ENCODE peak calls at places on chromosome 19, in eight cellular contexts. R is colonic mucosa, I is HCT116, C is lower lobe of right lung, H is right lobe of liver, W is tibial nerve, G is AG10803, D is fibroblast of lung. M is an unnamed sample.

GRCh38 chr19:21430674-21431073 is 33.7 kb downstream of the ZNF493 start:
- DNase-seq in H (no peak), C (no peak), R (no peak), I (no peak), D (no peak), G (no peak), W (no peak), M (no peak)

GRCh38 chr19:46755077-46755852 is 9.0 kb upstream of the STRN4 start:
- DNase-seq in C (peak; percentile 56), H (no peak), D (peak; percentile 88), W (no peak), I (no peak), G (peak; percentile 64), R (no peak), M (no peak)

GRCh38 chr19:34217952-34218817 is 36.2 kb upstream of the GARRE1 start:
- DNase-seq in W (peak; percentile 36), C (no peak), D (peak; percentile 94), G (peak; percentile 96), I (no peak), R (peak; percentile 45), H (no peak), M (no peak)

GRCh38 chr19:52007436-52007804 is 591 bp downstream of the ZNF615 start:
- DNase-seq in W (peak; percentile 6), H (no peak), I (no peak), R (no peak), G (peak; percentile 5), C (no peak), D (no peak), M (no peak)

GRCh38 chr19:52724701-52725514 is 9.9 kb downstream of the ZNF611 start:
- DNase-seq in H (no peak), R (no peak), C (no peak), G (no peak), W (no peak), I (no peak), D (no peak), M (no peak)

GRCh38 chr19:2210987-2211740 is 25.0 kb downstream of the PLEKHJ1 start:
- DNase-seq in I (no peak), G (no peak), C (no peak), D (no peak), W (no peak), R (no peak), H (no peak), M (no peak)

GRCh38 chr19:50792246-50792851 is 2.1 kb downstream of the ACP4 start:
- DNase-seq in W (no peak), H (no peak), R (no peak), G (no peak), D (no peak), I (no peak), C (no peak), M (no peak)

GRCh38 chr19:782195-783043 is 14.8 kb upstream of the PTBP1 start:
- DNase-seq in I (no peak), C (no peak), D (peak; percentile 33), G (peak; percentile 79), H (no peak), R (no peak), W (no peak), M (no peak)

GRCh38 chr19:3606690-3607289 is at the start of gene TBXA2R:
- DNase-seq in C (peak; percentile 75), H (peak; percentile 78), W (peak; percentile 82), G (peak; percentile 53), D (peak; percentile 48), R (peak; percentile 80), I (peak; percentile 19), M (no peak)

GRCh38 chr19:1047696-1048147 is 7.8 kb downstream of the ABCA7 start:
- DNase-seq in I (no peak), W (no peak), C (no peak), G (no peak), D (no peak), R (peak; percentile 42), H (no peak), M (no peak)

GRCh38 chr19:8575467-8575997 is 1.7 kb downstream of the MYO1F start:
- DNase-seq in D (peak; percentile 22), W (no peak), I (no peak), H (no peak), C (no peak), G (peak; percentile 39), R (peak; percentile 40), M (no peak)

GRCh38 chr19:34228762-34229161 is 25.6 kb upstream of the GARRE1 start:
- DNase-seq in R (no peak), W (no peak), C (no peak), I (no peak), H (no peak), D (no peak), G (no peak), M (no peak)

GRCh38 chr19:31413353-31413752 is 64.1 kb upstream of the TSHZ3 start:
- DNase-seq in C (no peak), D (no peak), R (no peak), W (no peak), H (no peak), I (no peak), G (no peak), M (no peak)

GRCh38 chr19:9939301-9939913 is 3.1 kb upstream of the OLFM2 start:
- DNase-seq in C (no peak), R (no peak), D (peak; percentile 39), H (no peak), I (no peak), G (peak; percentile 34), W (no peak), M (no peak)

GRCh38 chr19:48815870-48816501 is 5.2 kb upstream of the BCAT2 start:
- DNase-seq in D (no peak), H (no peak), C (no peak), G (peak; percentile 45), R (no peak), I (no peak), W (no peak), M (no peak)

GRCh38 chr19:48814895-48815294 is 4.1 kb upstream of the BCAT2 start:
- DNase-seq in R (no peak), H (no peak), C (no peak), I (no peak), W (no peak), D (no peak), G (no peak), M (no peak)

GRCh38 chr19:48813123-48813911 is 2.5 kb upstream of the BCAT2 start:
- DNase-seq in W (no peak), H (no peak), G (no peak), R (no peak), D (no peak), I (no peak), C (no peak), M (no peak)

GRCh38 chr19:48810151-48810550 is 678 bp downstream of the BCAT2 start:
- DNase-seq in W (no peak), D (no peak), C (no peak), H (no peak), R (no peak), G (no peak), I (no peak), M (no peak)

DNA sequence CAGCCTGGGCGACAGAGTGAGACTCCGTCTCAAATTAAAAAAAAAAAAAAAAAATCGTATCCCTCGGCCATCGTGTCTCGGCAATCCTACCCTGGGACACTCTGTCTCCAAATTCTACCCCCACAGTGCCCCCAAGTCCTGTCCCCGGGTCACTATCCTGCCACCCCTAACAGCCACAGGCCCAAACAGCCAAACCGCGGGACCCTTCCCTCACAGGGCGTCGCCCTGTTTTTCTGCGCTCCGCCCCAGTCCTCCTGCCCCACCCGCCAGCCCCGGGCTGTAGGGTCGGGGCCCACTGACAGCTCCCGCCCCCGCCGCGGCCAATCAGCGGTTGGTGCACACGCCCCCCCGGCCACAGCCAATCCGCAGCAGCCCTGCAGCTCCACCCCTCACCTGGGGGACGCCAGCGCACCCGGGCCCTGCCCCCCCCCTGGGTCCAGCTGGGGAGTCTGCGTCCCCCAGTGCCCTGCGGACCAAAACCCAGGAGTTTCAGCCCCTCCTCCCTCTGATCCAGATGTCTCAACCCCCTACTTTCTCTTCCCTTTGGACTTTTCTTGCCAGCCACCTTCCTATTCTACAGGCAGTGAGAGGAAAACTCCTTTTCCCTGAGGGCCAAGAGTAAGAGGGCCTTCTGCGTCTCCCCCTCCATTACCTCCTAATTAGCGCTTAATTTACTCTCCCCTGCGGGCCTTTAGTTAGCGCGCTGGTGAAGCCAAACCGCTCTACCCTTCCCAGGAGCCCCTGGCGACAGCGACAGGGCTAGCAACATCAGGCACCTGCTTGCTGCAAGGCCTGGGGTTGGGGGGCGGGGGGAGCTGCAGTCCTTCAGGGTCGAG is 1.5 kb upstream of the BCAT2 start:
- DNase-seq in D (peak; percentile 80), R (peak; percentile 91), I (no peak), H (peak; percentile 91), W (peak; percentile 85), G (peak; percentile 67), C (peak; percentile 93), M (peak; percentile 88)
- TF ChIP-seq CTCF in D (no peak), R (no peak), I (no peak), H (peak; percentile 17), W (no peak), G (no peak), C (no peak), M (no peak)

DNA sequence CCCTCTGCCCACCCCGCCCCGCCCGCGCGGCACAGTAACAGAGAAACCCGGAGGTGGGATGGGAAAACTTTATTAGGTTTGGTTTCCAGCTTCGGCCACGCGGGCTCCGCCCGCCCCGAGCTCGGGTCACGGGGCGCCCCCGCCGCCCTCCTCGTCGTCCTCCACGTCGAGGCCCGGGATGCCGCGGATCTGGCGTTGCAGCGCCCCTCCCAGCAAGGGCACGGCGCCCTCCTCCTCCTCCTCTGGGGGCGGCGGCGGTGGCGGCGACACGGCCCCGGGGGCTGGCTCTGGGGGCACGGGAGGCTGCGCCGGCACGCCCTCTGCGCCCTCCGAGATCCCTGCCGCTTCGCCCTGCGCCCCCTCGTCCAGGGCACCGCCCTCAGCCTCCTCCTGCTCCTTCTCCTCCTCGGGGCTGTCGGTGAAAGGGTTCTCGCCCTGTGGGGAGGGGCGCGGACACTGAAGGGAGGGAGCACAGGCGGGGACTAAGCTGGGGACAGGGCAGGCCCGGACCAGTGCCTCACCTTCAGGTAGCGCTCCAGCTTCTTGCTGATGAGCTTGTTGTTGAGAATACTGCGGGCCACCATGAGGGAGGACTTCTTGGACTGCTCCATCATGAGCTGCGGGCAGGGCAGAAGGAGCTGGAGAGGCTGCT is 535 bp upstream of the AKAP8 start:
- DNase-seq in D (peak; percentile 37), I (peak; percentile 23), H (no peak), R (peak; percentile 69), G (peak; percentile 37), C (no peak), W (no peak), M (no peak)
- TF ChIP-seq CTCF in D (no peak), I (no peak), H (no peak), R (no peak), G (no peak), C (no peak), W (no peak), M (peak; percentile 8)

DNA sequence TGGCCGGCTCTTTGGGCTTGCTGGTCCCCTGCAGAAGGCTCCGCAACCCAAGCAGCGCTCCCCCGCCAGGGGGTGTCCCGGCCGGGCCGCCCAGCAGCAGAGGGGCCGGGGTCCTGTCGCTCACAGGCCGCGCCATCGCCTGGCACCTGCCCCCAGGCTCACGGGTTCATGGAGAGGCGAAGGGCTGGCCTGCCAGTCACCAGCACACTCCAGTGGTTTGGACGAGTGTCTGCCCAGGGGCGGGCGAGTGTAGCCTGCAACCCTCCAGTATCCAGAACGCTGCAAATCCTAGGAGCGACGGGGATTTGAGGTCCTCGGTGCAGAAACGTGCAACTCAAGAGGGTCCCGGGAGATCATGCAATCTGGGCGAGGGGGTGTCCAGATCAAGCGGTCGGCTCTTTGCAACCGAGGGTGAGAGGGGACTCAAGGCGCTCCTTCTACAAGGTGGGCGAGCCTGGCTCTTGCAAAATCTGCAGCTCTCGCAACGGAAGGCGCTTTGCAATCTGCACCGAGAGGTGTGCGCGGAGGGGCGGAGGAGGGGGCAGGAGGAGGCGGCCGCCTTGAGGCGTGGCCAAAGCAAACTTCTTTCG is at the start of gene DBP:
- DNase-seq in H (peak; percentile 63), G (no peak), C (peak; percentile 80), R (no peak), W (no peak), D (no peak), I (no peak), M (no peak)
- TF ChIP-seq CTCF in H (no peak), G (peak; percentile 24), C (peak; percentile 24), R (no peak), W (peak; percentile 17), D (no peak), I (peak; percentile 16), M (peak; percentile 27)

GRCh38 chr19:32748497-32748896 is 28.9 kb downstream of the TDRD12 start:
- DNase-seq in G (no peak), I (no peak), D (no peak), H (no peak), C (no peak), R (no peak), W (no peak), M (no peak)
- TF ChIP-seq CTCF in G (no peak), I (peak; percentile 43), D (no peak), H (no peak), C (no peak), R (no peak), W (no peak), M (no peak)